ENCODE peak calls at places on chromosomes 4 and X, in six cellular contexts. D is progenitor cell of endocrine pancreas, T is pancreas, N is A549, S is Calu3, B is H9. Z is an unnamed sample.

GRCh38 chrX:103488332-103488731 is 31.0 kb downstream of the RAB40A start:
- DNase-seq in T (no peak), N (peak), S (no peak), B (no peak), D (no peak), Z (peak)

GRCh38 chr4:6925357-6925836 is 15.8 kb downstream of the TBC1D14 start:
- DNase-seq in N (no peak), B (no peak), S (no peak), T (no peak), D (no peak), Z (no peak)

GRCh38 chr4:83569967-83570366 is 34.1 kb downstream of the GPAT3 start:
- DNase-seq in D (no peak), B (no peak), T (no peak), N (no peak), S (peak), Z (no peak)

GRCh38 chr4:76874176-76874575 is 23.8 kb downstream of the SOWAHB start:
- DNase-seq in B (no peak), T (no peak), D (no peak), N (no peak), S (no peak), Z (no peak)

GRCh38 chr4:85861064-85861767 is 386.3 kb downstream of the ARHGAP24 start:
- DNase-seq in D (no peak), T (no peak), N (no peak), B (no peak), S (peak), Z (no peak)

GRCh38 chr4:165288639-165289428 is 38.6 kb upstream of the MSMO1 start:
- DNase-seq in D (no peak), B (no peak), N (no peak), S (no peak), T (no peak), Z (no peak)

GRCh38 chrX:21158678-21159077 is 215.5 kb upstream of the CNKSR2 start:
- DNase-seq in D (no peak), S (no peak), T (no peak), B (no peak), N (no peak), Z (no peak)

GRCh38 chrX:17613979-17614572 is 123.2 kb upstream of the SCML1 start:
- DNase-seq in N (no peak), T (no peak), S (peak), D (no peak), B (no peak), Z (no peak)

GRCh38 chr4:131499139-131499873 is 1649.8 kb upstream of the PCDH10 start:
- DNase-seq in N (no peak), D (no peak), S (peak), T (no peak), B (no peak), Z (no peak)

GRCh38 chrX:112849010-112849409 is 8.4 kb upstream of the AMOT start:
- DNase-seq in D (no peak), S (no peak), T (no peak), B (no peak), N (no peak), Z (no peak)

GRCh38 chr4:6718932-6719610 is 3.1 kb downstream of the BLOC1S4 start:
- DNase-seq in S (no peak), N (no peak), B (no peak), T (no peak), D (no peak), Z (no peak)

GRCh38 chrX:153610834-153611209 is 11.9 kb upstream of the CCNQ start:
- DNase-seq in B (no peak), S (no peak), D (no peak), N (no peak), T (no peak), Z (no peak)

GRCh38 chr4:185093573-185093972 is 49.5 kb upstream of the SLC25A4 start:
- DNase-seq in S (no peak), N (no peak), T (no peak), D (no peak), B (no peak), Z (no peak)

GRCh38 chr4:33961751-33962150 is 2282.6 kb downstream of the ARAP2 start:
- DNase-seq in B (no peak), T (no peak), N (no peak), S (no peak), D (no peak), Z (no peak)

GRCh38 chr4:4851081-4851480 is 8.4 kb upstream of the MSX1 start:
- DNase-seq in B (no peak), N (no peak), T (no peak), S (no peak), D (no peak), Z (no peak)

GRCh38 chr4:96227515-96227914 is 387.6 kb downstream of the PDHA2 start:
- DNase-seq in N (no peak), B (no peak), T (no peak), S (no peak), D (no peak), Z (no peak)

GRCh38 chrX:12974797-12975669 is at the start of gene TMSB4X:
- DNase-seq in T (peak), B (peak), N (peak), D (peak), S (peak), Z (no peak)

GRCh38 chr4:38278255-38278654 is 318.1 kb downstream of the PTTG2 start:
- DNase-seq in B (no peak), T (no peak), S (no peak), D (no peak), N (no peak), Z (no peak)

DNA sequence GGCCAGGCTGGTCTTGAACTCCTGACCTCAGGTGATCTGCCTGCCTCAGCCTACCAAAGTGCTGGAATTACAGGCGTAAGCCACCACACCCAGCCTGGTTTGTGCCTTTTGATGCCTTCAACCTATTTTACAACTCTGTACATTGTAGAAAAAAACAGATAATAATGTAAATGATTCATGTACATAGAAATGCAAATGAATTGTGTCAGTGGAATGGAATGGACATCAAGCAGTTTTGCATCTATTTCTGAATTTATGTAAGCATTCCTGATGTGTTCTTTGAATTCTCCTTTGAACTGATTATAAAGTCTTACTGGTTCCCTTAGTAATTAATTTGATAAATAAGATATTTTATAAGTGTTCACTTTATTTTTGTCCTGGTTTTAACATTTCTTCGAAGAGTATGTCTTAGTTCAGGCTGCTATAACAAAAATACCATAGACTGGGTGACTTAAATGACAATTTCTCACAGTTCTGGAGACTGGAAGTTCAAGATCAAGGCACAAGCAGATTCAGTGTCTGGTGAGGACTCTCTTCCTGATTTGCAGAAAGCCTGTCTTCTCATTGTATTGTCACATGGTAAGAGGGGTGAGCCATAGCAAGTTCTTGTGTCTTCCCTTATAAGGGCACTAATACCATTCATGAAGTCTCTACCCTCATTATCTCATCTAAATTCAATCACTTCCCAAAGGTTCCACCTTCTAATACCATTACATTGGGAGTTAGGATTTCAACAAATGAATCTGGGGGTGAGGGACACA is 162.2 kb upstream of the S100G start:
- DNase-seq in N (no peak), B (no peak), D (no peak), S (no peak), T (no peak), Z (no peak)
- TF ChIP-seq CTCF in N (no peak), B (no peak), D (no peak), S (no peak), T (no peak), Z (no peak)

GRCh38 chr4:147933316-147933715 is 201.4 kb downstream of the ARHGAP10 start:
- DNase-seq in B (no peak), D (no peak), S (no peak), N (no peak), T (no peak), Z (no peak)
- TF ChIP-seq CTCF in B (peak), D (no peak), S (no peak), N (no peak), T (no peak), Z (no peak)

GRCh38 chr4:145097821-145098674 is at the start of the genes ABCE1 and ANAPC10:
- DNase-seq in N (peak), D (peak), S (peak), T (peak), B (peak), Z (peak)
- TF ChIP-seq CTCF in N (peak), D (no peak), S (no peak), T (no peak), B (no peak), Z (peak)

GRCh38 chrX:19889582-19890342 is 2.4 kb upstream of the SH3KBP1 start:
- DNase-seq in D (no peak), N (peak), T (no peak), B (no peak), S (peak), Z (peak)

GRCh38 chrX:19888419-19888879 is 1.0 kb upstream of the SH3KBP1 start:
- DNase-seq in B (no peak), T (no peak), D (no peak), S (peak), N (peak), Z (peak)

GRCh38 chrX:19885732-19886131 is 1.7 kb downstream of the SH3KBP1 start:
- DNase-seq in D (no peak), T (no peak), B (no peak), S (no peak), N (no peak), Z (no peak)

GRCh38 chrX:19886375-19886774 is 1.0 kb downstream of the SH3KBP1 start:
- DNase-seq in S (no peak), T (no peak), B (no peak), D (no peak), N (no peak), Z (no peak)

DNA sequence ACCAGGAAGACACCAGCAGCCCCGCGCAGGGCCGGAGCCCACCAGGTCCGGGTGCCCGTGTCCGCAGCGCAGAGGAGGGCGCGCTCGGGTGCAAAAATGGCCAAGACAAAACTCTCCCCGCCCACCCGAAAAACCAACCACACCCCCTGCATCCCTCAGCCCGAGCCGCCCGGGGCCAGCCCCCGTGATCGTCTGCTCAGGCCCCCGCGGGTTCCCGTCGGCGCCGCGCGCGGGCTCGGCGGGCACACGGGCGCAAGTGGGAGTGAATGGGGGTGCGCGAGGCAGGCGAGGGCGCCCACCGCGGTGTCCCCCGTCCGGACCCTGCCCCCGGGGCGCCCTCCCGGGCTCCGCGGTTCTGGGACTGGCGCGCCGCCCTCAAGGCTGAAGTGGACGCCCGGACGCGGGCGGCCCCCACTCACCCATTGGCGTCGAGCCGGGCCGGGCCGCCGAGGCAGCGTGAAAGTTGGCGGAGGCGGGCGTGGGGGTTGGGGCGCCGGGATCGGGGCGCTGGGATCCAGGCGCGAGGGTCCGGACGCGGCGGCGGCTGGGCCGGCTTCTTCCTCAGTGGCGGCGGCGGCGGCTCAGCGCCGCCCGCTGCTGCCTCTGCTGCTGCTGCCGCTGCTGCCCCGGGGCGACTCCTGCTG is 390 bp downstream of the SH3KBP1 start:
- DNase-seq in S (peak), N (peak), D (peak), B (no peak), T (peak), Z (no peak)
- TF ChIP-seq CTCF in S (no peak), N (no peak), D (no peak), B (no peak), T (no peak), Z (no peak)

DNA sequence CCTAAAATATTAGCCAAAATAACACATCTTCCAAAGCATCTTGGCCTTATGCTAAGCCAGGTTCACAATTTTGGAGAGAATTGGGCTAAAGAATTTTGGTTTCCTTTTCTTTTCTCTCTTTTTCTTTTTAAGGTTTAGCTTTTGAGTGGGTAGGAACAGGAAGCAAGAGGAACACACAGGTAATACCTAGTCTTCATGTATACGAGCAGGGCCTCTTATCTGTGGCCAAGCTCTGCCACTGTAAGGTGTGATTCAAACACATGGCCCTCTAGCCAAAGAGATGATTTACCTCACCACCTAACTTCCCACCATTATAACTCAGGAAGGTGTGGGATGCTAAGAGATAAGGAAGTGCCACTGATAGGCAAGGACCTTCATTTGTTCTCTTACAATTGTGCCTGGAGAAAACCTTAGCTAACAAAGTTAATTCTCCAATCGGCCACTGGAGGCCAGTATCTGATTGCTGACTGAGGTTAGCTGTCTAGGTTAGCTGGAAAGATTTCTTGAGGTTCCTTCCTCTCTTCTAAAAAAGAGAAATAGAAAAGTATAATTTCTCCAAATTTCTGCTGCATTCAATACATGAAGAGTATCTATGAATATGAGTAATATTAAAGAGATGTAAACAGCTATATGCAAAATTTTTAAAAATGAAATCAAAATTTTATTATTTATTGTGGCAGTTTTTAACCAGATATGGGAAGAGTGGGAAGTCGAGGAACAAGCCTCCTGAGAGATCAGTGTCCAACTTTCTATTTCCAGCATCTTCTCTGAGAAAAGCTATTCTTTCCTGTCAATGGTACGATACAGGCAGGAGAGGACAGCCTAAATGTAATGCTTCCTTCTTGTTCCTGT is 30.1 kb upstream of the BBS7 start:
- DNase-seq in T (no peak), S (peak), B (peak), D (peak), N (peak), Z (peak)
- TF ChIP-seq CTCF in T (peak), S (no peak), B (peak), D (peak), N (peak), Z (peak)